ENCODE peak calls at places on chromosomes 11 and 22, in ten cellular contexts. D is pancreas; I is fibroblast of pulmonary artery; U is AG10803; K is effector memory CD4-positive, alpha-beta T cell; A is heart left ventricle; C is dorsolateral prefrontal cortex; P is fibroblast of lung; T is sigmoid colon; M is H7. W is an unnamed sample.

GRCh38 chr11:19603771-19604170 is 108.9 kb upstream of the NAV2 start:
- DNase-seq in D (no peak), I (no peak), U (no peak), K (no peak), A (no peak), C (no peak), P (no peak), T (no peak), M (no peak), W (no peak)

GRCh38 chr11:35133656-35134055 is 5.3 kb upstream of the CD44 start:
- DNase-seq in D (no peak), I (no peak), U (no peak), K (no peak), A (no peak), C (no peak), P (no peak), T (no peak), M (no peak), W (no peak)

GRCh38 chr11:104343578-104343977 is 179.6 kb upstream of the PDGFD start:
- DNase-seq in D (no peak), I (peak; percentile 30), U (no peak), K (no peak), A (no peak), C (no peak), P (peak; percentile 10), T (no peak), M (no peak), W (no peak)

GRCh38 chr11:33957304-33957917 is 65.5 kb upstream of the LMO2 start:
- DNase-seq in D (no peak), I (no peak), U (no peak), K (no peak), A (no peak), C (no peak), P (no peak), T (no peak), M (no peak), W (no peak)

GRCh38 chr11:107561688-107562087 is 3.8 kb downstream of the ALKBH8 start:
- DNase-seq in D (no peak), I (peak; percentile 64), U (peak; percentile 84), K (no peak), A (no peak), C (no peak), P (no peak), T (no peak), M (no peak), W (peak; percentile 44)

GRCh38 chr11:76318744-76319384 is 62.1 kb downstream of the THAP12 start:
- DNase-seq in D (peak; percentile 93), I (peak; percentile 74), U (peak; percentile 54), K (peak; percentile 64), A (peak; percentile 88), C (peak; percentile 77), P (peak; percentile 69), T (peak; percentile 89), M (peak; percentile 93), W (peak; percentile 5)

GRCh38 chr11:8087185-8087584 is 6.2 kb downstream of the TUB start:
- DNase-seq in D (peak; percentile 43), I (no peak), U (no peak), K (no peak), A (no peak), C (no peak), P (no peak), T (no peak), M (peak; percentile 73), W (no peak)

GRCh38 chr11:23540101-23540561 is 679.9 kb upstream of the CCDC179 start:
- DNase-seq in D (no peak), I (peak; percentile 51), U (peak; percentile 41), K (no peak), A (no peak), C (peak; percentile 10), P (peak; percentile 53), T (peak; percentile 44), M (peak; percentile 52), W (no peak)

GRCh38 chr11:100861221-100861620 is 174.1 kb downstream of the ARHGAP42 start:
- DNase-seq in D (no peak), I (no peak), U (no peak), K (no peak), A (no peak), C (no peak), P (no peak), T (no peak), M (no peak), W (no peak)

GRCh38 chr11:16775604-16776283 is 37.3 kb downstream of the C11orf58 start:
- DNase-seq in D (no peak), I (no peak), U (peak; percentile 12), K (no peak), A (no peak), C (no peak), P (no peak), T (no peak), M (peak; percentile 18), W (no peak)

GRCh38 chr11:35487532-35488078 is 37.8 kb downstream of the PAMR1 start:
- DNase-seq in D (no peak), I (peak; percentile 79), U (peak; percentile 77), K (no peak), A (peak; percentile 30), C (no peak), P (peak; percentile 79), T (no peak), M (peak; percentile 60), W (no peak)

GRCh38 chr22:45977003-45977395 is at the start of gene WNT7B:
- DNase-seq in D (peak; percentile 72), I (no peak), U (no peak), K (no peak), A (no peak), C (no peak), P (no peak), T (no peak), M (peak; percentile 85), W (no peak)

DNA sequence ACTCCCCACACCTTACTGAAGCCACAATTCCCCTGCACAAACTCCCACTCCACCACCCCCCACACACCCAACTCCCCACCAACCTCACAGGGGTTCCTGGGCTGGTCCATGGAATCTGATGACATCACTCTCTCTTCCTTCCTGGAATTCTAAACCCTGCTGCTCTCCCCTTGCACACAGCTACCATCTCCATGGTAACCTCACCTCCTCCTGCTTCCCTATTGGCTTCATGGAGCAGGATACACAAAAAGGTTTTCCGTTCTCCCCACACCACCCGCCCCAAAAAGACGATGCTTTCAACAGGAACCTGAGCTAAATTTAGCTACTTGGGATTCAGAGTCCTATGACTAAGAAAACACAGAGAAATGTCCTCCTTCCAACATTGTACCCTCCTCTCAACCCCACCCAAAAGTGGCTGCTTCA is 67.1 kb downstream of the RBFOX2 start:
- DNase-seq in D (no peak), I (peak; percentile 92), U (peak; percentile 82), K (no peak), A (peak; percentile 59), C (peak; percentile 85), P (peak; percentile 66), T (peak; percentile 80), M (peak; percentile 44), W (no peak)
- H3K4me3 ChIP-seq in D (no peak overlapping the region), I (peak overlapping the region; percentile 4), U (peak overlapping the region; percentile 9), K (no peak overlapping the region), A (no peak overlapping the region), C (peak overlapping the region; percentile 36), P (no peak overlapping the region), T (no peak overlapping the region), M (no peak overlapping the region), W (peak overlapping the region; percentile 9)

DNA sequence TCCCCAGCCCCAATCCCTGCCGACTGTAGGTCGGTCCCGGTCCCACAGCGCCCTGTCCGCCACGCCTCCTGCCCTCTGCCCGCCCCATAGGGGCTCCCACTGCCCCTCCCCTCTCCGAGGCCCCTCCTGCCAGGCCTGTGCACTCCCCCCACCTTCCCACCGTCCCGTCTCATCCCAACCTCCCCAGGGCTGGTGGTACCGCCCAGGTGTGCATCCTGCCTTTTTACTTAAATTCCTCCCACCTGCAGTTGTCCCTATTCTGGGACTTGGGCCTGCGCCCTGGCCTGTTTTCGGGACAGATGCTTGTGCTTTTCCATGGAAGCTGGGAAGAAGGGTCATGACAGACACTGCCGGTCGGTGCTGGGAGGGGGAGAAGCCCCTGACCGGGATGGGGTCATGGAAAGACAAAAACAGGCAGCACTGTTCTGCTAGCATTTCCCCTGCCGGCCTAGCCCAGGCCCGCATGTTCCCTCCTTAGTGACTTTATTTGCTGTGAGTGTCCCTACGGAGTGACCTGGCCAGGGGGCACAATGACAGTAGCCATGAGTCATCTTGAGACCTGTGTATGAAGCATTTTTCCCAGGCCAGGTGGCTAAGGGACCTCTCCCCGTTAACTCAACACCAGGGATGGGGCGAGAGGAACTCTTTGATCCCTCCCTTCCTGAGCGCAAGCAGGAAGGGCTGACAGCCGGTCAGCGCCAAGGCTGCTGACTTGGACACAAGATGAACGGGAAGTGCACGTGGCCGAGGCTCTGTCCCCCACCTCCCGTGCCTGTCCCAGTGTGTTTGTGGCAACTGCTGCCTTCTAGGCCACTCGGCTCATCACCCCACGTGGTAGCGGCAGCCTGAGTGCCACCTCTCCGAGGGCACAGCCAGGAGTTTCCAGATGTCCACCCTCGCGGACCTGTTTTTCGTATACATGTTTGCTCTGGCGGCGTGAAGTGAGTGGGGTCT is 7.1 kb downstream of the TBX1 start:
- DNase-seq in D (no peak), I (no peak), U (no peak), K (no peak), A (peak; percentile 65), C (no peak), P (no peak), T (peak; percentile 80), M (peak; percentile 95), W (no peak)
- H3K4me3 ChIP-seq in D (peak overlapping the region; percentile 18), I (no peak overlapping the region), U (no peak overlapping the region), K (no peak overlapping the region), A (no peak overlapping the region), C (no peak overlapping the region), P (no peak overlapping the region), T (no peak overlapping the region), M (peak overlapping the region; percentile 21), W (no peak overlapping the region)

DNA sequence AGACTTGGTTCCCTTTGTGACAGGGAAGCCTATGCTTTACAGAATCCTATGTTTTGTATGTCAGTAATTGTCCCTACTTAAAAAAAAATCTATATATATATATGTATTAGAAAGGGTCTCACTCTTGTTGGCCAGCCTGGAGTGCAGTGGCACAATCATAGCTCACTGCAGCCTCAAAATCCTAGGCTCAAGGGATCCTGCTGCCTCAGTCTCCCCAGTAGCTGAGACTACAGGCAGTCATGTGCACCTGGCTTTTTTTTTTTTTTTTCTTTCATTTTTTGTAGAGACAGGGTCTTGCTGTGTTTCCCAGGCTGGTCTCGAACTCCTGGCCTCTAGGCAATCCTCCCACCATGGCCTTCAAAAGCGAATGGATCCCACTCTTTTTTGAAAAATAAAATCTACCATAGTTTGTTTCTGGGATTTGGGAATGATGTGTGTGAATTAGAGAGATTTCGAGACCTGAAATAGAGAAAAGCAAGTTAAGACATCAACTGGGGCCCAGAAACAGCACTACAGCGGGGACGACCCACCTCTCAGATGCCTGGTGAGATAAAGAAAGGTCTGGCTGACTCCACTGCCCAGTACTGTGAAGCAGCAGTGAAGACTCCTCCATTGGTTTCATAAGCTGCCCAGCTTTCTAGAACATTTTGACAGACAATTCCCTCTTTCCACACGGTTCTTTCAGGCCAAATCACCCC is 1.9 kb upstream of the NEAT1 start:
- DNase-seq in D (no peak), I (no peak), U (no peak), K (no peak), A (no peak), C (no peak), P (no peak), T (no peak), M (no peak), W (no peak)
- H3K4me3 ChIP-seq in D (peak overlapping the region; percentile 93), I (peak overlapping the region; percentile 46), U (peak overlapping the region; percentile 58), K (peak overlapping the region; percentile 80), A (peak overlapping the region; percentile 91), C (peak overlapping the region; percentile 78), P (no peak overlapping the region), T (peak overlapping the region; percentile 88), M (no peak overlapping the region), W (no peak overlapping the region)

DNA sequence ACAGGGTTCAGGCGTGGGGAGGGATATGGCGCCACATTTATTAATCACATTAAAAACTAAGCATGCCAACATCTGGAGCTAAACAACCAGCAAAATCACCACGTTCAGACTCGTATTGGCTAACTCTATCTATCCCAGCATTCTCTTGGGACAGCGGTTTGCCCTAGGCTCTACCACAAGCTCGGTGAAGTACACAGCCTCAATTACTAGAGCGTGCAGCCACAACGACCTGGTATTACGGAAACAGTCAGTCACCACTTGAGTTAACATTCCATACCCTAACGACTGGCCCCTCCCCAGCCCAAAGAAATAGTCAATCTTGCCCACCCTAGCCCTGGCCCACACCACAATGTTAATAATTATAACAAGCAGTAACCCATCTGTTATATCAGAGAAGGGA is 32.1 kb downstream of the APOL5 start:
- DNase-seq in D (no peak), I (no peak), U (peak; percentile 82), K (no peak), A (no peak), C (no peak), P (no peak), T (no peak), M (no peak), W (peak; percentile 63)
- H3K4me3 ChIP-seq in D (no peak overlapping the region), I (no peak overlapping the region), U (no peak overlapping the region), K (no peak overlapping the region), A (no peak overlapping the region), C (no peak overlapping the region), P (no peak overlapping the region), T (no peak overlapping the region), M (no peak overlapping the region), W (no peak overlapping the region)